ENCODE peak calls at places on chromosomes 3 and 15, in seven cellular contexts. V is A549, M is GM12878, X is HCT116, O is HepG2, I is SK-N-SH, P is endothelial cell of umbilical vein. R is an unnamed sample.

GRCh38 chr15:44584162-44584749 is 47.3 kb downstream of the EIF3J start:
- DNase-seq in I (peak), X (peak), M (no peak), P (peak), O (peak), V (peak), R (peak)

GRCh38 chr3:52225452-52226228 is at the start of gene TLR9:
- DNase-seq in O (no peak), P (no peak), I (no peak), M (peak), V (no peak), X (no peak), R (no peak)

GRCh38 chr3:61093364-61093763 is 157.9 kb downstream of the FHIT start:
- DNase-seq in V (no peak), O (no peak), M (no peak), X (no peak), P (no peak), I (no peak), R (no peak)

GRCh38 chr3:100954990-100955389 is 38.2 kb downstream of the ABI3BP start:
- DNase-seq in V (no peak), M (no peak), O (no peak), P (peak), X (no peak), I (no peak), R (no peak)

GRCh38 chr3:52446631-52447511 is 2.0 kb upstream of the SEMA3G start:
- DNase-seq in M (peak), O (peak), V (peak), P (peak), I (peak), X (peak), R (peak)

GRCh38 chr15:40192942-40193341 is 32.1 kb downstream of the BUB1B start:
- DNase-seq in P (peak), O (no peak), X (no peak), V (no peak), I (no peak), M (no peak), R (no peak)

GRCh38 chr15:37765809-37766208 is 168.6 kb upstream of the TMCO5A start:
- DNase-seq in M (no peak), O (no peak), I (no peak), V (no peak), X (no peak), P (peak), R (no peak)

GRCh38 chr15:78047631-78048409 is 29.7 kb downstream of the TBC1D2B start:
- DNase-seq in O (no peak), X (no peak), M (no peak), V (no peak), P (peak), I (no peak), R (no peak)

GRCh38 chr3:46024131-46024530 is 3.2 kb downstream of the XCR1 start:
- DNase-seq in I (no peak), V (no peak), X (no peak), O (no peak), P (no peak), M (no peak), R (no peak)

GRCh38 chr3:47910233-47910632 is 106.0 kb downstream of the MAP4 start:
- DNase-seq in V (no peak), X (no peak), M (no peak), I (no peak), O (no peak), P (no peak), R (no peak)

GRCh38 chr3:194714122-194714425 is 28.4 kb downstream of the FAM43A start:
- DNase-seq in V (no peak), X (no peak), O (no peak), P (no peak), M (no peak), I (no peak), R (no peak)

GRCh38 chr15:66308526-66308925 is 15.2 kb downstream of the DIS3L start:
- DNase-seq in V (no peak), I (no peak), O (no peak), X (no peak), M (no peak), P (no peak), R (no peak)

GRCh38 chr15:42371125-42371524 is 11.8 kb downstream of the CAPN3 start:
- DNase-seq in P (no peak), O (peak), X (peak), I (no peak), V (peak), M (no peak), R (no peak)

GRCh38 chr3:188248036-188248561 is 94.1 kb downstream of the LPP start:
- DNase-seq in O (no peak), X (no peak), I (no peak), M (no peak), P (no peak), V (no peak), R (no peak)

GRCh38 chr15:88894348-88894818 is 961 bp downstream of the HAPLN3 start:
- DNase-seq in O (peak), P (peak), V (peak), X (no peak), M (no peak), I (peak), R (peak)

GRCh38 chr15:78455749-78456148 is 17.7 kb downstream of the IREB2 start:
- DNase-seq in V (no peak), O (no peak), M (no peak), P (no peak), X (no peak), I (no peak), R (no peak)

GRCh38 chr3:6928064-6928463 is 67.1 kb downstream of the GRM7 start:
- DNase-seq in V (no peak), I (no peak), P (no peak), O (no peak), X (no peak), M (no peak), R (no peak)

GRCh38 chr15:90463381-90463780 is 66.3 kb upstream of the CRTC3 start:
- DNase-seq in P (peak), V (peak), M (no peak), X (no peak), O (no peak), I (no peak), R (no peak)

GRCh38 chr15:55741592-55742497 is 1.1 kb downstream of the PRTG start:
- DNase-seq in I (peak), O (peak), M (no peak), X (no peak), P (peak), V (peak), R (peak)

GRCh38 chr3:133895208-133896001 is at the start of gene RAB6B:
- DNase-seq in M (no peak), P (peak), I (peak), X (no peak), V (no peak), O (no peak), R (peak)

GRCh38 chr15:66894363-66894762 is 171.0 kb upstream of the SMAD3 start:
- DNase-seq in O (peak), P (no peak), V (no peak), M (no peak), I (no peak), X (no peak), R (no peak)

GRCh38 chr3:35965908-35966307 is 326.6 kb downstream of the ARPP21 start:
- DNase-seq in O (no peak), X (no peak), I (peak), M (no peak), V (peak), P (peak), R (no peak)

GRCh38 chr15:44312108-44312507 is 23.6 kb downstream of the GOLM2 start:
- DNase-seq in P (no peak), M (no peak), V (no peak), X (no peak), O (no peak), I (no peak), R (no peak)

GRCh38 chr3:77039606-77040553 is at the start of gene ROBO2:
- DNase-seq in P (no peak), O (no peak), X (no peak), M (no peak), V (no peak), I (peak), R (peak)

GRCh38 chr15:90160781-90161727 is 40.1 kb upstream of the SEMA4B start:
- DNase-seq in O (peak), I (no peak), P (no peak), X (no peak), V (peak), M (no peak), R (peak)

GRCh38 chr3:147034359-147034758 is 372.0 kb downstream of the ZIC4 start:
- DNase-seq in O (no peak), X (no peak), P (no peak), M (no peak), V (no peak), I (no peak), R (no peak)

DNA sequence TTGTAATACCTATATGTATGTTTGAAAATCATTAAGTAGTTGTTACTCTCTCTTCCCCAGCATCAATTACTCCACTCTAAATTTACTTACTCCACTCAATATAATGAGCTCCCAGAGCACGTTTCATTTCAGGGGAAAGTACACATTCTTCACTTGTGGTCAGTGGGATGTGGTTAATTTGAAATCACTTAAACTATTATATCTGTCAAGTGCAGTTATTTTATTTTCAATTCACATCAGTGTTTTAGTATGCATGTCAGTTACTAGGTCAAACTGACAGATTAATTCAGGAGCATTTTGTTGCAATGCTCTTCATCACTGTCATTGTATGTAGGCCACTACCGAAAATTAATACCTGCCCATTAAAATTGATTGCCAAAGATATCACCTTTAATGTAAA is 376.1 kb downstream of the ZIC4 start:
- DNase-seq in V (no peak), M (no peak), O (no peak), P (no peak), X (no peak), I (no peak), R (no peak)
- TF ChIP-seq MAX in V (no peak), M (no peak), O (no peak), P (no peak), X (no peak), I (no peak), R (no peak)

DNA sequence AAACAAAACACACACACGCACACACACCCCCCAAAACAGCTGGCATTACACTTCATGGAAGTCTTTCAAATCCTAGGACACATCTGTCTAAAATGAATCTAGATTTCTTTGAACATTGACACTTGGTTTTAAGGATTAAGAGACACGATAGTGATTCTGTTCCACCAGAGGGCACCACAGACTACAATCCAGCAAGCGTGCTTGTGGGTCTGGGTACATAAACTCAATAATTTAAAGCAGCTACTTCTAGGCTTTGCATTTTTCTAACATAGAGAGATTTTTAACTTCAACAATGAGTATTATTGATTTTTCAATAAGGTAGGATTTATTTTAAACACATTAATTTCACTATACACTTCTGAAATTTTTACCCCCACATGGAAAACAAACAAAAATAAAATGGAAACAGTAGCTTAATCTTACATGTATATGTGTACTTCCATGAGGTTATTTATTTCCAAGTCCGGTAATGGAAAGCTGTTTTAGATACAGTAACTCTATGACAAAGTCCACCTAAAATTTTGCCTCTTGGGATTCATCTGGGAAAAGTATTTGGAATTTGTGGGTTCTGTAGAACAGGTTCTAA is 564.0 kb upstream of the TGFBR2 start:
- DNase-seq in V (peak), M (peak), X (peak), P (peak), I (peak), O (peak), R (peak)
- TF ChIP-seq MAX in V (no peak), M (no peak), X (no peak), P (no peak), I (no peak), O (no peak), R (no peak)

GRCh38 chr3:150330872-150331271 is 77.2 kb upstream of the TSC22D2 start:
- DNase-seq in I (no peak), P (no peak), V (peak), M (no peak), O (no peak), X (no peak), R (no peak)
- TF ChIP-seq MAX in I (no peak), P (no peak), V (no peak), M (no peak), O (no peak), X (no peak), R (no peak)

GRCh38 chr3:41987627-41988026 is 25.7 kb upstream of the ULK4 start:
- DNase-seq in P (no peak), X (no peak), M (no peak), I (no peak), O (no peak), V (no peak), R (no peak)

GRCh38 chr3:41989518-41989917 is 27.6 kb upstream of the ULK4 start:
- DNase-seq in O (no peak), I (no peak), P (no peak), V (no peak), X (no peak), M (no peak), R (no peak)

GRCh38 chr3:41986566-41986965 is 24.7 kb upstream of the ULK4 start:
- DNase-seq in M (no peak), P (no peak), V (no peak), I (no peak), X (no peak), O (no peak), R (no peak)

DNA sequence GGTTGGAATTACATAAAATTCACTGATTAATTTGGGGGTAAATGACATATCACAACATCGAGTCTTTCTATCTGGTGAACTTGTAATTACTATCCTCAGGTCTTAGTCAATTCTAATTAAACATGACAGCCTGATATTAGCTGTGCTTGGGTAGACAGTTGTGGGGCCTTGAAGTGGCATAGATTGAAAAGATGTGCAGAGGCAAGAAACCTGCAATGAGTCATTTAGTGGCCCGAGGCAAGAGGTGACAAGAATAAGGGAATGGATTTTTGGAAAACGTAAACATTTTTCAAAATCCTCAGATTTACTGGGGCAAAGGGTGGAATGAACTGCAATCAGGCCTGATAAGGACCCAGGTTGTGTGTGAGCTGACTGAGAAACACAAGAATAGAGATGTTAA is 29.5 kb upstream of the ULK4 start:
- DNase-seq in O (no peak), P (no peak), V (no peak), I (peak), M (no peak), X (no peak), R (no peak)
- TF ChIP-seq MAX in O (no peak), P (no peak), V (no peak), I (no peak), M (no peak), X (no peak), R (no peak)